ENCODE peak calls at places on chromosomes 7 and 10, in ten cellular contexts. A, J, I, G, Q, U, S, M, X and R are unnamed samples.
A peak's percentile ranks its signal among the peaks of the same experiment; 100 is the strongest.

GRCh38 chr7:55509322-55509721 is 63.0 kb downstream of the VOPP1 start:
- DNase-seq in M (no peak), Q (no peak), S (peak; percentile 40), X (no peak), G (no peak), A (no peak), J (no peak), I (no peak), U (no peak), R (no peak)

GRCh38 chr7:99340659-99341058 is 15.0 kb downstream of the ARPC1A start:
- DNase-seq in M (no peak), G (no peak), A (no peak), S (no peak), X (no peak), J (no peak), I (no peak), U (no peak), Q (no peak), R (no peak)

GRCh38 chr10:124586142-124586541 is 124.5 kb downstream of the LHPP start:
- DNase-seq in J (no peak), A (no peak), Q (no peak), X (no peak), S (no peak), I (no peak), M (no peak), U (no peak), G (no peak), R (no peak)

GRCh38 chr10:110215286-110215685 is 7.9 kb downstream of the MXI1 start:
- DNase-seq in S (no peak), Q (no peak), M (no peak), J (no peak), U (no peak), X (no peak), A (no peak), G (no peak), I (no peak), R (no peak)

GRCh38 chr7:96287168-96287567 is 34.7 kb downstream of the SLC25A13 start:
- DNase-seq in A (no peak), I (no peak), J (no peak), S (no peak), M (no peak), X (no peak), Q (no peak), U (no peak), G (no peak), R (peak; percentile 22)

GRCh38 chr10:110488124-110488681 is 9.5 kb upstream of the DUSP5 start:
- DNase-seq in X (no peak), U (no peak), G (no peak), J (no peak), I (no peak), S (peak; percentile 29), M (no peak), A (no peak), Q (no peak), R (no peak)

GRCh38 chr7:519429-519973 is at the start of gene PDGFA:
- DNase-seq in M (no peak), X (no peak), Q (no peak), A (no peak), J (no peak), I (peak; percentile 58), G (peak; percentile 27), S (peak; percentile 38), U (peak; percentile 64), R (peak; percentile 72)

GRCh38 chr10:61047788-61048560 is 104.0 kb upstream of the RHOBTB1 start:
- DNase-seq in U (no peak), G (no peak), I (no peak), M (no peak), X (no peak), Q (no peak), J (no peak), S (no peak), A (no peak), R (no peak)

GRCh38 chr7:33776791-33777190 is 128.5 kb upstream of the BMPER start:
- DNase-seq in I (no peak), X (no peak), G (no peak), Q (no peak), A (no peak), M (no peak), U (no peak), J (no peak), S (peak; percentile 72), R (no peak)

DNA sequence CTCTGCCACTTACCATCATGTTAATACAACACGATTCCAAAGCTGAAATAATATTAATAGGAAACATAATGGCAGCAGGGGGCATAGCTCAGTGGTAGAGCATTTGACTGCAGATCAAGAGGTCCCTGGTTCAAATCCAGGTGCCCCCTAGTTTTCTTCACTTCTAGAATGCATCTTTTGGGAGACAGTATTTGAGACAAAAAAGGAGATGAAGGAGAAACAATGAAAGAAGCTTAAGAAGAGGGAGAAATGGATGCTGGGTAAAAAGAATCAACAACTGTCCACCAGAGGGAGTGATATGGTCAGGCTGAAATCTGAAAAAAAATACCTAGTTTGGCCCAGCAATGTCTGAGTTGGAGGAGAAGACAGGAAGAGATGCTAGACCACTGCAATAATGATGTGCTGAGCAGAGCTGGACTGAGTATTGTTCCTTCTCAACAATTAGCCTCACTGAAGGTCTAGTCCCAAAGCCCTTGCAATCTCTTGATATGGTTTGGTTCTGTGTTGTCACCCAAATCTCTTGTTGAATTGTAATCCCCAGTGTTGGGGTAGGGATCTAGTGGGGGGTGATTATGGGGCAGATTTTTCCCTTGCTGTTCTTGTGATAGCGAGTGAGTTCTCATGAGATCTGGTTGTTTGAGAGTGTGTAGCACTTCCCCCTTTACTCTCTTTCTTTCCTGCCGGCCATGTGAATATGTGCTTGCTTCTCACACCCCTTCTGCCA is 48.3 kb downstream of the ZNF783 start:
- DNase-seq in Q (no peak), S (peak; percentile 91), A (no peak), X (no peak), J (no peak), I (no peak), U (no peak), G (peak; percentile 36), M (peak; percentile 91), R (peak; percentile 69)
- TF ChIP-seq CTCF in Q (peak; percentile 48), S (peak; percentile 72), A (peak; percentile 25), X (peak; percentile 21), J (peak; percentile 22), I (peak; percentile 61), U (peak; percentile 37), G (peak; percentile 55), M (peak; percentile 97), R (peak; percentile 52)

GRCh38 chr10:67043041-67043440 is 117.2 kb downstream of the LRRTM3 start:
- DNase-seq in M (no peak), J (no peak), S (no peak), A (no peak), U (no peak), G (no peak), X (no peak), Q (no peak), I (no peak), R (no peak)

GRCh38 chr10:67046507-67046906 is 120.7 kb downstream of the LRRTM3 start:
- DNase-seq in X (no peak), A (no peak), U (no peak), S (no peak), Q (no peak), M (no peak), G (no peak), I (no peak), J (no peak), R (no peak)

DNA sequence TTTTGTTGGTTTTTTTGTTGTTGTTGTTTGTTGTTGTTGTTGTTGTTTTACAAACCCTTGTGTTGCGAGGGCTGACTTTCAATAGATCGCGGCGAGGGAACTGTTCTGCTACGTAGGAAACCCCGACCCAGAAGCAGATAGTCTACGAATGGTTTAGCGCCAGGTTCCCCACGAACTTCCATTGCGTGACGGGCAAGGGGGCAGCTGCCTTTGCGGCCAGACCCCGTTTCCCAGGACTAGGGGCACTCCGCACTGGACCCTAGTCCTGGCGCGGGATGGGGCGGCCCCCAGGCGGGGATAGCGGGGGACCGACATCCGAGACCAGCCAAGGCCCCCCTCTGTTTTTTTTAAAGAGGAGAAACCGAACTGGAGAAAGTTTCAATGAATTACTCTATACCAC is 119.6 kb downstream of the LRRTM3 start:
- DNase-seq in J (no peak), M (no peak), S (no peak), A (no peak), I (no peak), X (no peak), G (no peak), U (no peak), Q (no peak), R (no peak)
- TF ChIP-seq CTCF in J (no peak), M (no peak), S (no peak), A (no peak), I (no peak), X (no peak), G (no peak), U (no peak), Q (no peak), R (no peak)

GRCh38 chr10:58210160-58210559 is 57.5 kb downstream of the IPMK start:
- DNase-seq in Q (no peak), X (no peak), G (no peak), A (no peak), M (no peak), I (no peak), U (no peak), S (no peak), J (no peak), R (no peak)
- TF ChIP-seq CTCF in Q (no peak), X (no peak), G (no peak), A (no peak), M (no peak), I (no peak), U (no peak), S (no peak), J (no peak), R (no peak)

DNA sequence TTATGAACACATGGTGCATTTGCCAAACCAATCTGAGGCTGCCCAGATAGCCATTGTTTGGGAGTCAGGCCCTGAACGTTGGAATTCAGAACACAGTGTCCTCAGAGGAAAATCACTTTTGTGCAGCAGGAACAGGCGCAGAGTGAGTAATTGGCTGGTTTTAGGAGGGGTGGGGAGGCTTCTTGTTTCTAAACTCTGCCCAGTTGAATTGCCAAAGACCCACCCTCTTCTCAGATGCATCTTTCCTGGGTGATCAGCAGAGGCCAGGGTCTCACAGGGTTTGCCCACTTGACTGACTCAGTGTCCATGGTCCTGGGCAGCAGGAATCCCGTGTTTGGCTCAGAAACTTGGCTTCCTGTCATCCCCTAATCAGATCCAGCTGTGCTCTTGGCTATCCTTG is 24.3 kb downstream of the PRLHR start:
- DNase-seq in I (no peak), G (no peak), M (no peak), S (peak; percentile 72), U (no peak), Q (no peak), A (no peak), X (no peak), J (no peak), R (no peak)
- TF ChIP-seq CTCF in I (no peak), G (no peak), M (no peak), S (no peak), U (no peak), Q (no peak), A (no peak), X (no peak), J (no peak), R (no peak)

DNA sequence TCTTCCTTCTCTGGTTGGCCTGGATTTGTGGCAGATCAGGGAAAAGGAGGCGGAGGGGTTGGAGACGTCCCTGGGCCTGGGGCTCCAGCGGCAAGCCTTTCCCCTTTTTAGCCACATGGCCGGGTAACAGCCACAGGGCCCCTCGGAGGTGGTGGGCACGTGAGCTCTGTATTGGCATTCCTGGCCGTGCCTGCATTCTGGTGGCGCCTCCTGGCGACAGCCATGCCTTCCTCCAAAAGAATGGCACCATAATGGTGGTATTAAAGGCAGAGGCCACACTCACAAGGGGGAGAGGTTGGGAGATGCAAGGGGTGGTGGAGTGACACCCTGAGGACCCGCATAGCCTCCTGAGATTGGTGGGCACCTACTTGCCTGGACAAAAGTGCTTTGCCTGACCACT is 3.0 kb upstream of the AQP1 start:
- DNase-seq in U (no peak), J (no peak), M (no peak), I (no peak), G (no peak), S (no peak), Q (no peak), X (peak; percentile 76), A (no peak), R (peak; percentile 34)
- TF ChIP-seq CTCF in U (no peak), J (no peak), M (no peak), I (no peak), G (no peak), S (no peak), Q (no peak), X (peak; percentile 36), A (no peak), R (peak; percentile 35)